ENCODE peak calls at places on chromosomes 3 and 15, in six cellular contexts. C is NK-92 treated with Interleukin-12 subunit alpha and Interleukin-12 subunit beta, amount 100 ng/mL, for 24 hours; Z is T-helper 1 cell; O is hepatocyte; V is KBM-7; I is stimulated activated CD4-positive, alpha-beta T cell treated with anti-CD3 and anti-CD28 coated beads, Interleukin-1b, Interleukin-23, amount 100 ng/mL, for 24 hours. M is an unnamed sample.

GRCh38 chr3:50550079-50550736 is 17.3 kb downstream of the C3orf18 start:
- DNase-seq in I (no peak), V (peak; percentile 73), Z (peak; percentile 63), O (peak; percentile 69), C (peak; percentile 33), M (peak; percentile 49)

GRCh38 chr3:82654708-82655107 is 893.3 kb upstream of the GBE1 start:
- DNase-seq in C (no peak), I (no peak), Z (no peak), V (no peak), O (no peak), M (no peak)

GRCh38 chr3:195450731-195451229 is 8.0 kb upstream of the ACAP2 start:
- DNase-seq in V (no peak), Z (no peak), C (no peak), I (no peak), O (peak; percentile 50), M (peak; percentile 94)

GRCh38 chr3:174153875-174154274 is 705.3 kb upstream of the NAALADL2 start:
- DNase-seq in O (no peak), I (no peak), C (no peak), V (no peak), Z (no peak), M (peak; percentile 55)

GRCh38 chr3:107795514-107796094 is 272.8 kb downstream of the BBX start:
- DNase-seq in C (no peak), O (no peak), V (no peak), I (no peak), Z (no peak), M (no peak)

GRCh38 chr15:31135523-31135922 is 34.0 kb upstream of the TRPM1 start:
- DNase-seq in I (no peak), C (no peak), O (no peak), V (peak; percentile 31), Z (no peak), M (no peak)

GRCh38 chr15:58677426-58677825 is 72.1 kb downstream of the ADAM10 start:
- DNase-seq in C (no peak), I (no peak), V (no peak), O (no peak), Z (no peak), M (no peak)

GRCh38 chr15:64527263-64527984 is 67.0 kb downstream of the ZNF609 start:
- DNase-seq in C (no peak), Z (no peak), V (peak; percentile 68), O (no peak), I (no peak), M (peak; percentile 49)

GRCh38 chr3:5019411-5020261 is 40.4 kb downstream of the BHLHE40 start:
- DNase-seq in O (no peak), Z (peak; percentile 66), V (no peak), I (no peak), C (no peak), M (no peak)

GRCh38 chr3:27431116-27431515 is 53.1 kb downstream of the SLC4A7 start:
- DNase-seq in V (no peak), I (no peak), O (peak; percentile 22), Z (no peak), C (no peak), M (peak; percentile 98)

GRCh38 chr15:101446527-101447167 is 42.9 kb downstream of the PCSK6 start:
- DNase-seq in V (no peak), Z (no peak), I (no peak), O (peak; percentile 54), C (no peak), M (peak; percentile 39)

GRCh38 chr15:48370460-48370859 is 39.2 kb downstream of the DUT start:
- DNase-seq in V (no peak), O (no peak), C (no peak), Z (no peak), I (no peak), M (peak; percentile 64)

GRCh38 chr3:197428117-197428761 is 127.5 kb downstream of the BDH1 start:
- DNase-seq in I (no peak), V (peak; percentile 40), C (no peak), O (peak; percentile 82), Z (peak; percentile 2), M (peak; percentile 29)

GRCh38 chr15:78390823-78391222 is 47.2 kb upstream of the IREB2 start:
- DNase-seq in V (no peak), C (no peak), O (no peak), Z (no peak), I (no peak), M (no peak)

M was measured in cardiac fibroblast.